ENCODE peak calls at places on chromosomes 3 and 15, in six cellular contexts. One of them, this sample, is unnamed. For H3K4me1, the result is how much of the 10 kb centered on the place peaks cover.

GRCh38 chr3:111967651-111968274 is 11.1 kb upstream of the ABHD10 start:
- DNase-seq in sigmoid colon: peak
- DNase-seq in suprapubic skin: peak
- DNase-seq in ovary: peak
- DNase-seq in HepG2: peak
- DNase-seq in esophagus muscularis mucosa: peak
- DNase-seq in this sample: peak

GRCh38 chr3:128366652-128367051 is 100.0 kb downstream of the DNAJB8 start:
- DNase-seq in suprapubic skin: no peak
- DNase-seq in sigmoid colon: no peak
- DNase-seq in ovary: no peak
- DNase-seq in HepG2: peak
- DNase-seq in esophagus muscularis mucosa: no peak
- DNase-seq in this sample: no peak

GRCh38 chr3:24387000-24387399 is 107.7 kb downstream of the THRB start:
- DNase-seq in esophagus muscularis mucosa: no peak
- DNase-seq in ovary: no peak
- DNase-seq in HepG2: no peak
- DNase-seq in suprapubic skin: no peak
- DNase-seq in sigmoid colon: no peak
- DNase-seq in this sample: no peak

GRCh38 chr3:67739851-67740250 is 85.4 kb upstream of the SUCLG2 start:
- DNase-seq in HepG2: no peak
- DNase-seq in sigmoid colon: no peak
- DNase-seq in suprapubic skin: no peak
- DNase-seq in esophagus muscularis mucosa: no peak
- DNase-seq in ovary: no peak
- DNase-seq in this sample: no peak

GRCh38 chr3:70264122-70264780 is 48.2 kb downstream of the MDFIC2 start:
- DNase-seq in HepG2: peak
- DNase-seq in suprapubic skin: no peak
- DNase-seq in ovary: no peak
- DNase-seq in sigmoid colon: no peak
- DNase-seq in esophagus muscularis mucosa: no peak
- DNase-seq in this sample: no peak

GRCh38 chr15:70698412-70698811 is 64.9 kb downstream of the UACA start:
- DNase-seq in sigmoid colon: no peak
- DNase-seq in HepG2: no peak
- DNase-seq in esophagus muscularis mucosa: no peak
- DNase-seq in ovary: no peak
- DNase-seq in suprapubic skin: no peak
- DNase-seq in this sample: no peak

GRCh38 chr15:90855139-90855538 is 13.2 kb upstream of the FURIN start:
- DNase-seq in sigmoid colon: no peak
- DNase-seq in suprapubic skin: no peak
- DNase-seq in ovary: no peak
- DNase-seq in HepG2: no peak
- DNase-seq in esophagus muscularis mucosa: no peak
- DNase-seq in this sample: no peak

GRCh38 chr3:146162561-146162960 is 1.6 kb upstream of the PLOD2 start:
- DNase-seq in ovary: peak
- DNase-seq in suprapubic skin: no peak
- DNase-seq in sigmoid colon: peak
- DNase-seq in esophagus muscularis mucosa: no peak
- DNase-seq in HepG2: no peak
- DNase-seq in this sample: no peak

GRCh38 chr3:57556459-57557087 is 499 bp downstream of the PDE12 start:
- DNase-seq in ovary: no peak
- DNase-seq in esophagus muscularis mucosa: no peak
- DNase-seq in HepG2: no peak
- DNase-seq in suprapubic skin: peak
- DNase-seq in sigmoid colon: peak
- DNase-seq in this sample: peak

GRCh38 chr15:25930931-25931330 is 67.8 kb upstream of the ATP10A start:
- DNase-seq in suprapubic skin: no peak
- DNase-seq in esophagus muscularis mucosa: no peak
- DNase-seq in ovary: no peak
- DNase-seq in sigmoid colon: no peak
- DNase-seq in HepG2: no peak
- DNase-seq in this sample: no peak

GRCh38 chr3:133599280-133599679 is 25.8 kb downstream of the CDV3 start:
- DNase-seq in HepG2: no peak
- DNase-seq in ovary: no peak
- DNase-seq in suprapubic skin: no peak
- DNase-seq in sigmoid colon: no peak
- DNase-seq in esophagus muscularis mucosa: no peak
- DNase-seq in this sample: no peak

GRCh38 chr3:61454806-61455205 is 106.6 kb upstream of the PTPRG start:
- DNase-seq in ovary: no peak
- DNase-seq in esophagus muscularis mucosa: no peak
- DNase-seq in sigmoid colon: no peak
- DNase-seq in HepG2: no peak
- DNase-seq in suprapubic skin: no peak
- DNase-seq in this sample: no peak

GRCh38 chr3:16618721-16619120 is 13.5 kb upstream of the DAZL start:
- DNase-seq in suprapubic skin: no peak
- DNase-seq in esophagus muscularis mucosa: no peak
- DNase-seq in HepG2: no peak
- DNase-seq in sigmoid colon: no peak
- DNase-seq in ovary: no peak
- DNase-seq in this sample: no peak

GRCh38 chr3:195102609-195103467 is 168.1 kb downstream of the XXYLT1 start:
- DNase-seq in esophagus muscularis mucosa: no peak
- DNase-seq in sigmoid colon: peak
- DNase-seq in ovary: no peak
- DNase-seq in suprapubic skin: no peak
- DNase-seq in HepG2: no peak
- DNase-seq in this sample: no peak

GRCh38 chr3:128278761-128279593 is 125.7 kb downstream of the EEFSEC start:
- DNase-seq in ovary: peak
- DNase-seq in suprapubic skin: peak
- DNase-seq in HepG2: no peak
- DNase-seq in esophagus muscularis mucosa: no peak
- DNase-seq in sigmoid colon: peak
- DNase-seq in this sample: peak

GRCh38 chr3:142285057-142285666 is 59.8 kb upstream of the GK5 start:
- DNase-seq in esophagus muscularis mucosa: no peak
- DNase-seq in ovary: peak
- DNase-seq in HepG2: no peak
- DNase-seq in sigmoid colon: no peak
- DNase-seq in suprapubic skin: no peak
- DNase-seq in this sample: no peak

GRCh38 chr15:46091860-46092450 is 457.1 kb downstream of the SQOR start:
- DNase-seq in suprapubic skin: no peak
- DNase-seq in HepG2: peak
- DNase-seq in sigmoid colon: no peak
- DNase-seq in esophagus muscularis mucosa: no peak
- DNase-seq in ovary: no peak
- DNase-seq in this sample: peak

GRCh38 chr3:66542153-66542552 is 41.3 kb upstream of the LRIG1 start:
- DNase-seq in suprapubic skin: no peak
- DNase-seq in ovary: no peak
- DNase-seq in sigmoid colon: no peak
- DNase-seq in HepG2: no peak
- DNase-seq in esophagus muscularis mucosa: no peak
- DNase-seq in this sample: no peak

GRCh38 chr3:122923611-122924010 is 104.0 kb downstream of the SEMA5B start:
- DNase-seq in sigmoid colon: peak
- DNase-seq in ovary: no peak
- DNase-seq in HepG2: no peak
- DNase-seq in esophagus muscularis mucosa: no peak
- DNase-seq in suprapubic skin: peak
- DNase-seq in this sample: no peak

GRCh38 chr3:119571688-119572087 is 7.6 kb upstream of the ADPRH start:
- DNase-seq in ovary: no peak
- DNase-seq in esophagus muscularis mucosa: no peak
- DNase-seq in suprapubic skin: no peak
- DNase-seq in sigmoid colon: no peak
- DNase-seq in HepG2: no peak
- DNase-seq in this sample: no peak

GRCh38 chr3:107562979-107563531 is 40.3 kb downstream of the BBX start:
- DNase-seq in HepG2: no peak
- DNase-seq in sigmoid colon: no peak
- DNase-seq in suprapubic skin: no peak
- DNase-seq in ovary: no peak
- DNase-seq in esophagus muscularis mucosa: no peak
- DNase-seq in this sample: no peak

GRCh38 chr3:16177962-16178627 is 3.6 kb downstream of the GALNT15 start:
- DNase-seq in esophagus muscularis mucosa: peak
- DNase-seq in ovary: peak
- DNase-seq in suprapubic skin: peak
- DNase-seq in HepG2: peak
- DNase-seq in sigmoid colon: peak
- DNase-seq in this sample: peak

GRCh38 chr15:81265256-81265943 is 58.5 kb downstream of the STARD5 start:
- DNase-seq in ovary: no peak
- DNase-seq in suprapubic skin: no peak
- DNase-seq in esophagus muscularis mucosa: peak
- DNase-seq in sigmoid colon: no peak
- DNase-seq in HepG2: no peak
- DNase-seq in this sample: no peak

GRCh38 chr15:28110416-28110975 is 11.4 kb upstream of the OCA2 start:
- DNase-seq in HepG2: no peak
- DNase-seq in suprapubic skin: no peak
- DNase-seq in ovary: no peak
- DNase-seq in esophagus muscularis mucosa: no peak
- DNase-seq in sigmoid colon: peak
- DNase-seq in this sample: no peak

GRCh38 chr15:38538328-38539007 is 26.1 kb downstream of the RASGRP1 start:
- DNase-seq in ovary: no peak
- DNase-seq in suprapubic skin: no peak
- DNase-seq in HepG2: no peak
- DNase-seq in esophagus muscularis mucosa: peak
- DNase-seq in sigmoid colon: no peak
- DNase-seq in this sample: no peak

GRCh38 chr15:44545934-44546802 is 9.2 kb downstream of the EIF3J start:
- DNase-seq in esophagus muscularis mucosa: no peak
- DNase-seq in sigmoid colon: no peak
- DNase-seq in ovary: no peak
- DNase-seq in HepG2: no peak
- DNase-seq in suprapubic skin: no peak
- DNase-seq in this sample: no peak

GRCh38 chr3:112090899-112091586 is 4.9 kb downstream of the C3orf52 start:
- DNase-seq in ovary: no peak
- DNase-seq in esophagus muscularis mucosa: no peak
- DNase-seq in sigmoid colon: no peak
- DNase-seq in suprapubic skin: no peak
- DNase-seq in HepG2: no peak
- DNase-seq in this sample: no peak

DNA sequence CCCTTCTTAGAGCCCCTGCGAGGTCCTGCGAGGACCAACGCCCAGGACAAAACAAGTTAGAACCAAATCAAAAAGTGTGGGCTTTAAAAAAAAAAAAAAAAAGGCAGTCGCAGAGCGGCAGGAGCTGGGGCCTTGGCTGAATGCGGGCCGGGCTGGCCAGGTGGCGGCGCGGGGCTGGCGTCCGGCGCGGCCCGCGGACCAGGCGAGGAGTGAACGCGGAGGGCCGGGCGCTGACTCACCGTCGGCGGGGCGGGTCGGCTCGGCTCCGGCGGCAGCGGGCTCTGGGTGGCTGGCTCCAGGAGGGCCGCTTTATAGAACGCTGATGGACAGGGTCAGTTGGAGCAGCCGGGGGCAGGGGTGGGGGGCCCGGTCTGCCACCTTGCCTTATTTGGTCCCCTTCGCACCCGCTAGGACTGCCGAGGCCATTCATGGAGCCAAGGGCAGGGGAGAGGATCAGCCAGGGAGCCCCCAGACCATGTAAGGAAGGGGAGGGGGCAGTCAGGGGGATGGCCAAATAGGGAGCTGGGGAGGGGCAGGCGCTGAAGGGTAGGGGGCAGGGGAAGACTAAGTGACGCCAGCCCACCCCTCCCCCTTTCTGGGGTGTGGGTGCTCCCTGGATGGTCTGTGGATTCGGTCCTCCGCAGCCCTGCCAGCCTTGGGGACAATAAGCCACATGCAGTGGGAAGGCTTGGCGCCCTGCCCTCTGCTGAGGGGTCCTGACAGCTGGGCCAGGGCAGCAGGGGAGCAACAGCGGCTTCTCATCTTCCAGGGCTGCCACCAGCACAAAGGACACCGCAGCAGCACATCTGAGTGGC is at the start of gene ACTC1:
- DNase-seq in HepG2: no peak
- DNase-seq in ovary: no peak
- DNase-seq in suprapubic skin: no peak
- DNase-seq in esophagus muscularis mucosa: no peak
- DNase-seq in sigmoid colon: peak
- DNase-seq in this sample: peak
- H3K27ac ChIP-seq in HepG2: no peak
- H3K27ac ChIP-seq in ovary: no peak
- H3K27ac ChIP-seq in suprapubic skin: no peak
- H3K27ac ChIP-seq in esophagus muscularis mucosa: no peak
- H3K27ac ChIP-seq in sigmoid colon: no peak
- H3K27ac ChIP-seq in this sample: peak

DNA sequence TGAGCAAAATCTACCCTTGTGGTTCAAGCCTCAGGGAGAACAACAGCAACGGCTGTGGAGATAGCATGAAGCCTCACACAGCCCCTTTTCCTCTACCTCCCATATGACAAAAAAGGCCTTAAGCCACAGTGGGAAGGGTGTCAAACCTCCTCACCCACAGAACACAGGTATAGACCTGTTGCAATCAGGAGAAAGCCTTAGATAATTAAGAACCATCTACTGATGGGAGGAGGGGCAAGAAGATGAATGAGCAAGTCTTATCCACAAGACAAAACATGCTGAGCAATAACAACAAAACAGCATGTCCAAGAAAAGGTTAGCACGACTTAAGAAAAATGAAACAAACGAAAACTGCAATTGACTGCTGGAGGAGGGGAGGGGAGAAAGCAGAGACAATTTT is 272.9 kb upstream of the BCHE start:
- DNase-seq in ovary: no peak
- DNase-seq in sigmoid colon: no peak
- DNase-seq in esophagus muscularis mucosa: no peak
- DNase-seq in HepG2: no peak
- DNase-seq in suprapubic skin: no peak
- DNase-seq in this sample: no peak
- TF ChIP-seq POLR2A in ovary: no peak
- TF ChIP-seq POLR2A in sigmoid colon: no peak
- TF ChIP-seq POLR2A in esophagus muscularis mucosa: no peak
- TF ChIP-seq POLR2A in HepG2: no peak
- TF ChIP-seq POLR2A in suprapubic skin: no peak
- TF ChIP-seq POLR2A in this sample: no peak

DNA sequence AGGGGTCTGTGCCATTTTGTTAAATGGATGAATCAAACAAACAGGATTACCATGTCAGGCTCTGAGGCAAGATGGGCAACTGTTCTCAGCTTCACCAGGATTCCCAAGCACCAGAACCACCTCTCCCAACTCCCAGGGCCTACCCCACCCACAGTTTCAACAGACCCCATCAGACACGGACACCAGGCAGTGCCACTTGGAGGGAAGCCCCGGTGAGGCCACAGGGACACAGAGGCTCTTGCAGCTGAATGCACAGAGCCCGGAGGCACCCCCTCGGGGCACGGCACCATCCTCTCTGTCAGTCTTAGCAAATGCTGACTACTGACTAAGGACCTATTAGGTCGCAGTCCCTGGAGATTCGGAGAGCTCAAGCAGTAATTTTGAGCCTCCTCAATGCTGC is 80.0 kb downstream of the VGLL4 start:
- DNase-seq in ovary: no peak
- DNase-seq in suprapubic skin: no peak
- DNase-seq in sigmoid colon: no peak
- DNase-seq in HepG2: no peak
- DNase-seq in esophagus muscularis mucosa: no peak
- DNase-seq in this sample: no peak
- H3K4me1 ChIP-seq in ovary: under half
- H3K4me1 ChIP-seq in suprapubic skin: half or more
- H3K4me1 ChIP-seq in sigmoid colon: under half
- H3K4me1 ChIP-seq in HepG2: under half
- H3K4me1 ChIP-seq in esophagus muscularis mucosa: half or more
- H3K4me1 ChIP-seq in this sample: half or more

GRCh38 chr15:78810003-78810376 is 1.3 kb downstream of the ADAMTS7 start:
- DNase-seq in esophagus muscularis mucosa: no peak
- DNase-seq in suprapubic skin: no peak
- DNase-seq in HepG2: no peak
- DNase-seq in ovary: no peak
- DNase-seq in sigmoid colon: no peak
- DNase-seq in this sample: no peak
- H3K27ac ChIP-seq in esophagus muscularis mucosa: peak
- H3K27ac ChIP-seq in suprapubic skin: peak
- H3K27ac ChIP-seq in HepG2: no peak
- H3K27ac ChIP-seq in ovary: no peak
- H3K27ac ChIP-seq in sigmoid colon: peak
- H3K27ac ChIP-seq in this sample: peak

This sample was measured in heart left ventricle.